ENCODE peak calls at places on chromosome 17, in six cellular contexts. A is body of pancreas; C is HFF-Myc; B is progenitor cell of endocrine pancreas; K is activated CD8-positive, alpha-beta T cell treated with anti-CD3 and anti-CD28 coated beads for 36 hours; P is nephron progenitor cell. L is an unnamed sample.
A peak's percentile ranks its signal among the peaks of the same experiment; 100 is the strongest.

GRCh38 chr17:79911430-79912399 is 72.5 kb upstream of the CBX4 start:
- DNase-seq in A (no peak), C (no peak), B (no peak), K (no peak), P (no peak), L (no peak)

GRCh38 chr17:72571813-72572396 is 451.1 kb downstream of the SOX9 start:
- DNase-seq in A (no peak), C (no peak), B (no peak), K (no peak), P (no peak), L (no peak)

GRCh38 chr17:67528751-67529436 is 151.8 kb downstream of the PITPNC1 start:
- DNase-seq in A (peak; percentile 95), C (peak; percentile 67), B (peak; percentile 55), K (no peak), P (peak; percentile 81), L (peak; percentile 59)

GRCh38 chr17:35726609-35727460 is 4.6 kb upstream of the RASL10B start:
- DNase-seq in A (peak; percentile 55), C (peak; percentile 38), B (no peak), K (no peak), P (peak; percentile 64), L (peak; percentile 85)

GRCh38 chr17:61642768-61643167 is 51.7 kb upstream of the NACA2 start:
- DNase-seq in A (no peak), C (no peak), B (no peak), K (no peak), P (no peak), L (no peak)

GRCh38 chr17:40490289-40490853 is 11.1 kb downstream of the TNS4 start:
- DNase-seq in A (peak; percentile 52), C (no peak), B (no peak), K (peak; percentile 51), P (peak; percentile 25), L (no peak)

GRCh38 chr17:57243171-57243622 is 13.1 kb upstream of the MSI2 start:
- DNase-seq in A (peak; percentile 66), C (peak; percentile 40), B (peak; percentile 52), K (peak; percentile 82), P (peak; percentile 76), L (peak; percentile 1)

GRCh38 chr17:48011405-48012150 is 26.0 kb downstream of the COPZ2 start:
- DNase-seq in A (no peak), C (no peak), B (no peak), K (peak; percentile 68), P (peak; percentile 42), L (no peak)

GRCh38 chr17:31068291-31068690 is 26.5 kb upstream of the NF1 start:
- DNase-seq in A (peak; percentile 27), C (no peak), B (peak; percentile 17), K (peak; percentile 86), P (no peak), L (no peak)

GRCh38 chr17:10096556-10096955 is 101.8 kb downstream of the GAS7 start:
- DNase-seq in A (no peak), C (no peak), B (no peak), K (no peak), P (no peak), L (no peak)

GRCh38 chr17:83203472-83204221 is 124.2 kb downstream of the METRNL start:
- DNase-seq in A (peak; percentile 5), C (no peak), B (no peak), K (no peak), P (no peak), L (no peak)

GRCh38 chr17:41907633-41908539 is 10.9 kb downstream of the ACLY start:
- DNase-seq in A (peak; percentile 82), C (no peak), B (peak; percentile 26), K (no peak), P (no peak), L (no peak)

GRCh38 chr17:39754161-39754957 is 16.6 kb downstream of the GRB7 start:
- DNase-seq in A (peak; percentile 95), C (peak; percentile 44), B (peak; percentile 89), K (peak; percentile 97), P (peak; percentile 92), L (no peak)

GRCh38 chr17:72440961-72441360 is 320.1 kb downstream of the SOX9 start:
- DNase-seq in A (no peak), C (no peak), B (no peak), K (no peak), P (no peak), L (no peak)

GRCh38 chr17:45873728-45874127 is 20.6 kb upstream of the MAPT start:
- DNase-seq in A (no peak), C (no peak), B (no peak), K (peak; percentile 53), P (peak; percentile 30), L (no peak)

GRCh38 chr17:13337864-13338371 is 263.8 kb downstream of the HS3ST3A1 start:
- DNase-seq in A (peak; percentile 32), C (peak; percentile 42), B (no peak), K (peak; percentile 26), P (peak; percentile 24), L (no peak)

GRCh38 chr17:60039509-60040442 is 38.9 kb downstream of the HEATR6 start:
- DNase-seq in A (no peak), C (no peak), B (no peak), K (no peak), P (no peak), L (no peak)

GRCh38 chr17:1239210-1239609 is 31.0 kb upstream of the BHLHA9 start:
- DNase-seq in A (no peak), C (no peak), B (no peak), K (no peak), P (no peak), L (no peak)

GRCh38 chr17:56260421-56260820 is 107.1 kb downstream of the ANKFN1 start:
- DNase-seq in A (no peak), C (no peak), B (no peak), K (no peak), P (no peak), L (no peak)

GRCh38 chr17:58576679-58577367 is 62.4 kb upstream of the MTMR4 start:
- DNase-seq in A (no peak), C (no peak), B (no peak), K (no peak), P (no peak), L (no peak)

GRCh38 chr17:61002316-61002736 is 324.7 kb downstream of the BCAS3 start:
- DNase-seq in A (peak; percentile 13), C (peak; percentile 30), B (no peak), K (no peak), P (no peak), L (no peak)

GRCh38 chr17:69059458-69060205 is 1.1 kb downstream of the ABCA9 start:
- DNase-seq in A (no peak), C (no peak), B (no peak), K (no peak), P (no peak), L (no peak)

GRCh38 chr17:73535746-73536145 is 108.5 kb downstream of the SDK2 start:
- DNase-seq in A (no peak), C (no peak), B (no peak), K (no peak), P (no peak), L (no peak)

GRCh38 chr17:27846042-27846655 is 45.8 kb upstream of the NOS2 start:
- DNase-seq in A (no peak), C (no peak), B (no peak), K (peak; percentile 48), P (no peak), L (no peak)

GRCh38 chr17:33647976-33648375 is 354.9 kb upstream of the ASIC2 start:
- DNase-seq in A (no peak), C (no peak), B (no peak), K (peak; percentile 9), P (peak; percentile 23), L (no peak)

GRCh38 chr17:33653389-33653788 is 360.3 kb upstream of the ASIC2 start:
- DNase-seq in A (no peak), C (no peak), B (no peak), K (no peak), P (no peak), L (no peak)

GRCh38 chr17:33657181-33657580 is 364.1 kb upstream of the ASIC2 start:
- DNase-seq in A (no peak), C (no peak), B (no peak), K (no peak), P (no peak), L (no peak)

DNA sequence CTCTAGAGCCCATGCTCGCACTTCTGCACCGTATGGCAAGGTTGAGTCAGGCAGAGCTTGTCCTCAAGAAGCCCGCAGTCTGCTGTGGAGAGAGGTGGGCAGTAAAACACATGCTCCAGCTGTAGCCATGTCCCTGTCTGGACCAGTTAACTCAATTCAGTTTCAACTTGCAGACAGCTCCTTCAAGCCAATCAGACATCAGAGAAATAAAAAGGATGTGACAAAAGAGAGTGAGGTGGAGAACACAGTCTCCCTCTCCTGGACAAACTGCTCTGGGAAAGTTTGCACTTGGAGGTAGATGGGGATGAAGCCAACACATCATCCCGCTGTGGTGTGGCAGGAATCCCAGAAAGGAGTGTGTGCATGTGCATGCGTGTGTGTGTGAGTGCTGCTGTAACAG is 358.5 kb upstream of the ASIC2 start:
- DNase-seq in A (no peak), C (no peak), B (no peak), K (no peak), P (no peak), L (no peak)
- TF ChIP-seq CTCF in A (no peak), C (no peak), B (no peak), K (no peak), P (no peak), L (no peak)

GRCh38 chr17:64145751-64146417 is 15.9 kb upstream of the ERN1 start:
- DNase-seq in A (peak; percentile 99), C (peak; percentile 100), B (peak; percentile 90), K (peak; percentile 98), P (peak; percentile 92), L (peak; percentile 100)
- TF ChIP-seq CTCF in A (no peak), C (no peak), B (no peak), K (no peak), P (no peak), L (no peak)

GRCh38 chr17:50641339-50641725 is 6.7 kb downstream of the ABCC3 start:
- DNase-seq in A (no peak), C (no peak), B (no peak), K (no peak), P (no peak), L (no peak)

GRCh38 chr17:50642071-50642721 is 7.5 kb downstream of the ABCC3 start:
- DNase-seq in A (no peak), C (no peak), B (no peak), K (no peak), P (no peak), L (no peak)

GRCh38 chr17:50638851-50639767 is 4.4 kb downstream of the ABCC3 start:
- DNase-seq in A (peak; percentile 98), C (peak; percentile 91), B (no peak), K (no peak), P (no peak), L (peak; percentile 87)

GRCh38 chr17:50642722-50643656 is 8.3 kb downstream of the ABCC3 start:
- DNase-seq in A (peak; percentile 59), C (no peak), B (no peak), K (no peak), P (no peak), L (no peak)

GRCh38 chr17:50640701-50641338 is 6.1 kb downstream of the ABCC3 start:
- DNase-seq in A (no peak), C (no peak), B (no peak), K (no peak), P (no peak), L (no peak)
- TF ChIP-seq CTCF in A (no peak), C (no peak), B (no peak), K (no peak), P (no peak), L (no peak)

DNA sequence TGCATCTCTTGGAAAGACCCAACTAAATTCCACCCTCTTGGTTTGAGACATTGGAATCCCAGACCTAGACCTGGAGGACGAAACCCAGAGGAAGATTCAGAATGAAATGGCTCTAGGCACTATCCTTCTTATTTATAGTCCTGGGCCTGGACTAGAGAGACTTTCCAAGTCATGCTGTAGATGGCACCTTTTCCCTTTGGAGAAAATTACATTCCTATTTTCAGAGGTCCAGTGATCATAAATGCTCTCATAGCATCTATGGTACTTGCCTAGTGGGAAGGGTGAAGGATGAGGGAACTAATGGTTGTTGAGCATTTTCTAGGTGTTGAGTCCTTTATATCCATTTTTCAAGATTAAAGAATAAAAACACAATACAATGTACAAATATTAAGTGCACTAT is 37.1 kb downstream of the SPACA3 start:
- DNase-seq in A (no peak), C (no peak), B (no peak), K (no peak), P (no peak), L (no peak)
- TF ChIP-seq CTCF in A (no peak), C (no peak), B (no peak), K (no peak), P (no peak), L (no peak)

L was measured in AG04449.